ENCODE peak calls at places on chromosomes 6 and 20, in six cellular contexts. One of them, this sample, is unnamed.

GRCh38 chr6:158730175-158730907 is 80.5 kb downstream of the SYTL3 start:
- DNase-seq in upper lobe of right lung: no peak
- DNase-seq in CD4-positive, alpha-beta T cell: no peak
- DNase-seq in IMR-90: no peak
- DNase-seq in fibroblast of lung: no peak
- DNase-seq in ovary: no peak
- DNase-seq in this sample: no peak

GRCh38 chr20:52041966-52042365 is 149.6 kb downstream of the ZFP64 start:
- DNase-seq in upper lobe of right lung: no peak
- DNase-seq in IMR-90: no peak
- DNase-seq in fibroblast of lung: no peak
- DNase-seq in ovary: no peak
- DNase-seq in CD4-positive, alpha-beta T cell: no peak
- DNase-seq in this sample: no peak

GRCh38 chr6:14972379-14973067 is 273.3 kb upstream of the JARID2 start:
- DNase-seq in fibroblast of lung: no peak
- DNase-seq in ovary: no peak
- DNase-seq in upper lobe of right lung: no peak
- DNase-seq in IMR-90: no peak
- DNase-seq in CD4-positive, alpha-beta T cell: no peak
- DNase-seq in this sample: no peak

GRCh38 chr20:23187759-23188158 is 101.6 kb upstream of the CD93 start:
- DNase-seq in CD4-positive, alpha-beta T cell: no peak
- DNase-seq in IMR-90: no peak
- DNase-seq in upper lobe of right lung: no peak
- DNase-seq in fibroblast of lung: no peak
- DNase-seq in ovary: no peak
- DNase-seq in this sample: no peak

GRCh38 chr6:169539176-169539897 is 162.5 kb downstream of the WDR27 start:
- DNase-seq in IMR-90: peak; percentile 70
- DNase-seq in fibroblast of lung: peak; percentile 64
- DNase-seq in CD4-positive, alpha-beta T cell: no peak
- DNase-seq in upper lobe of right lung: no peak
- DNase-seq in ovary: no peak
- DNase-seq in this sample: no peak

GRCh38 chr6:55705381-55705780 is 126.4 kb upstream of the HMGCLL1 start:
- DNase-seq in IMR-90: peak; percentile 7
- DNase-seq in ovary: no peak
- DNase-seq in CD4-positive, alpha-beta T cell: no peak
- DNase-seq in fibroblast of lung: no peak
- DNase-seq in upper lobe of right lung: no peak
- DNase-seq in this sample: no peak

GRCh38 chr6:41546475-41546865 is 289 bp downstream of the FOXP4 start:
- DNase-seq in upper lobe of right lung: no peak
- DNase-seq in fibroblast of lung: no peak
- DNase-seq in CD4-positive, alpha-beta T cell: peak; percentile 47
- DNase-seq in IMR-90: no peak
- DNase-seq in ovary: no peak
- DNase-seq in this sample: no peak

GRCh38 chr20:21500599-21500998 is 13.3 kb downstream of the NKX2-2 start:
- DNase-seq in fibroblast of lung: no peak
- DNase-seq in CD4-positive, alpha-beta T cell: no peak
- DNase-seq in IMR-90: no peak
- DNase-seq in upper lobe of right lung: no peak
- DNase-seq in ovary: no peak
- DNase-seq in this sample: no peak

GRCh38 chr20:63062188-63063140 is 55.7 kb upstream of the BHLHE23 start:
- DNase-seq in upper lobe of right lung: peak; percentile 22
- DNase-seq in CD4-positive, alpha-beta T cell: no peak
- DNase-seq in IMR-90: no peak
- DNase-seq in fibroblast of lung: no peak
- DNase-seq in ovary: peak; percentile 7
- DNase-seq in this sample: no peak

GRCh38 chr6:107401573-107401972 is 57.8 kb downstream of the PDSS2 start:
- DNase-seq in ovary: no peak
- DNase-seq in CD4-positive, alpha-beta T cell: no peak
- DNase-seq in upper lobe of right lung: no peak
- DNase-seq in fibroblast of lung: no peak
- DNase-seq in IMR-90: no peak
- DNase-seq in this sample: no peak

GRCh38 chr6:37783831-37784584 is 35.5 kb upstream of the ZFAND3 start:
- DNase-seq in upper lobe of right lung: peak; percentile 71
- DNase-seq in CD4-positive, alpha-beta T cell: no peak
- DNase-seq in IMR-90: no peak
- DNase-seq in ovary: peak; percentile 60
- DNase-seq in fibroblast of lung: peak; percentile 29
- DNase-seq in this sample: no peak

GRCh38 chr6:108133594-108134179 is 32.1 kb upstream of the NR2E1 start:
- DNase-seq in fibroblast of lung: peak; percentile 87
- DNase-seq in ovary: peak; percentile 71
- DNase-seq in IMR-90: peak; percentile 74
- DNase-seq in upper lobe of right lung: peak; percentile 81
- DNase-seq in CD4-positive, alpha-beta T cell: no peak
- DNase-seq in this sample: peak; percentile 85

GRCh38 chr20:63080411-63080810 is 73.6 kb upstream of the BHLHE23 start:
- DNase-seq in upper lobe of right lung: peak; percentile 52
- DNase-seq in CD4-positive, alpha-beta T cell: no peak
- DNase-seq in ovary: peak; percentile 5
- DNase-seq in fibroblast of lung: no peak
- DNase-seq in IMR-90: no peak
- DNase-seq in this sample: no peak

GRCh38 chr20:5821627-5822215 is 71.5 kb downstream of the SHLD1 start:
- DNase-seq in ovary: peak; percentile 54
- DNase-seq in upper lobe of right lung: no peak
- DNase-seq in IMR-90: peak; percentile 22
- DNase-seq in fibroblast of lung: no peak
- DNase-seq in CD4-positive, alpha-beta T cell: no peak
- DNase-seq in this sample: no peak

GRCh38 chr6:159106627-159107241 is 61.9 kb upstream of the TAGAP start:
- DNase-seq in ovary: peak; percentile 66
- DNase-seq in fibroblast of lung: peak; percentile 63
- DNase-seq in CD4-positive, alpha-beta T cell: peak; percentile 91
- DNase-seq in IMR-90: peak; percentile 40
- DNase-seq in upper lobe of right lung: no peak
- DNase-seq in this sample: peak; percentile 65

GRCh38 chr20:51579137-51579536 is 36.6 kb upstream of the NFATC2 start:
- DNase-seq in CD4-positive, alpha-beta T cell: no peak
- DNase-seq in ovary: no peak
- DNase-seq in IMR-90: peak; percentile 58
- DNase-seq in upper lobe of right lung: no peak
- DNase-seq in fibroblast of lung: peak; percentile 69
- DNase-seq in this sample: no peak

GRCh38 chr6:137911675-137912158 is 44.7 kb downstream of the TNFAIP3 start:
- DNase-seq in IMR-90: no peak
- DNase-seq in CD4-positive, alpha-beta T cell: no peak
- DNase-seq in fibroblast of lung: no peak
- DNase-seq in ovary: no peak
- DNase-seq in upper lobe of right lung: no peak
- DNase-seq in this sample: no peak

GRCh38 chr6:137907170-137907569 is 40.1 kb downstream of the TNFAIP3 start:
- DNase-seq in upper lobe of right lung: no peak
- DNase-seq in fibroblast of lung: no peak
- DNase-seq in IMR-90: no peak
- DNase-seq in CD4-positive, alpha-beta T cell: no peak
- DNase-seq in ovary: no peak
- DNase-seq in this sample: no peak

GRCh38 chr6:137910424-137910834 is 43.4 kb downstream of the TNFAIP3 start:
- DNase-seq in CD4-positive, alpha-beta T cell: no peak
- DNase-seq in fibroblast of lung: peak; percentile 66
- DNase-seq in upper lobe of right lung: no peak
- DNase-seq in ovary: no peak
- DNase-seq in IMR-90: no peak
- DNase-seq in this sample: no peak

GRCh38 chr6:137910843-137911456 is 43.9 kb downstream of the TNFAIP3 start:
- DNase-seq in ovary: no peak
- DNase-seq in CD4-positive, alpha-beta T cell: no peak
- DNase-seq in upper lobe of right lung: no peak
- DNase-seq in IMR-90: no peak
- DNase-seq in fibroblast of lung: no peak
- DNase-seq in this sample: no peak

GRCh38 chr6:137909533-137909932 is 42.5 kb downstream of the TNFAIP3 start:
- DNase-seq in CD4-positive, alpha-beta T cell: no peak
- DNase-seq in upper lobe of right lung: no peak
- DNase-seq in fibroblast of lung: no peak
- DNase-seq in ovary: no peak
- DNase-seq in IMR-90: no peak
- DNase-seq in this sample: no peak
- TF ChIP-seq CTCF in CD4-positive, alpha-beta T cell: no peak
- TF ChIP-seq CTCF in upper lobe of right lung: no peak
- TF ChIP-seq CTCF in fibroblast of lung: no peak
- TF ChIP-seq CTCF in ovary: no peak
- TF ChIP-seq CTCF in IMR-90: no peak
- TF ChIP-seq CTCF in this sample: no peak

GRCh38 chr20:46324960-46325703 is 16.8 kb upstream of the CDH22 start:
- DNase-seq in fibroblast of lung: no peak
- DNase-seq in upper lobe of right lung: no peak
- DNase-seq in ovary: no peak
- DNase-seq in CD4-positive, alpha-beta T cell: no peak
- DNase-seq in IMR-90: peak; percentile 7
- DNase-seq in this sample: peak; percentile 65
- TF ChIP-seq CTCF in fibroblast of lung: peak; percentile 33
- TF ChIP-seq CTCF in upper lobe of right lung: no peak
- TF ChIP-seq CTCF in ovary: no peak
- TF ChIP-seq CTCF in CD4-positive, alpha-beta T cell: peak; percentile 24
- TF ChIP-seq CTCF in IMR-90: peak; percentile 38
- TF ChIP-seq CTCF in this sample: no peak

GRCh38 chr6:3228046-3228671 is 706 bp upstream of the TUBB2B start:
- DNase-seq in upper lobe of right lung: no peak
- DNase-seq in ovary: no peak
- DNase-seq in fibroblast of lung: no peak
- DNase-seq in CD4-positive, alpha-beta T cell: no peak
- DNase-seq in IMR-90: no peak
- DNase-seq in this sample: peak; percentile 24
- TF ChIP-seq CTCF in upper lobe of right lung: no peak
- TF ChIP-seq CTCF in ovary: no peak
- TF ChIP-seq CTCF in fibroblast of lung: no peak
- TF ChIP-seq CTCF in CD4-positive, alpha-beta T cell: no peak
- TF ChIP-seq CTCF in IMR-90: no peak
- TF ChIP-seq CTCF in this sample: no peak

GRCh38 chr20:37095609-37096414 is at the start of gene RBL1:
- DNase-seq in fibroblast of lung: peak; percentile 84
- DNase-seq in IMR-90: peak; percentile 77
- DNase-seq in upper lobe of right lung: peak; percentile 92
- DNase-seq in CD4-positive, alpha-beta T cell: peak; percentile 79
- DNase-seq in ovary: peak; percentile 88
- DNase-seq in this sample: peak; percentile 67
- TF ChIP-seq CTCF in fibroblast of lung: peak; percentile 37
- TF ChIP-seq CTCF in IMR-90: peak; percentile 23
- TF ChIP-seq CTCF in upper lobe of right lung: peak; percentile 34
- TF ChIP-seq CTCF in CD4-positive, alpha-beta T cell: peak; percentile 16
- TF ChIP-seq CTCF in ovary: peak; percentile 39
- TF ChIP-seq CTCF in this sample: no peak

GRCh38 chr20:37393196-37393862 is 47.4 kb downstream of the SRC start:
- DNase-seq in ovary: no peak
- DNase-seq in IMR-90: no peak
- DNase-seq in upper lobe of right lung: no peak
- DNase-seq in fibroblast of lung: no peak
- DNase-seq in CD4-positive, alpha-beta T cell: no peak
- DNase-seq in this sample: no peak

GRCh38 chr20:37393863-37394542 is 48.1 kb downstream of the SRC start:
- DNase-seq in upper lobe of right lung: no peak
- DNase-seq in CD4-positive, alpha-beta T cell: no peak
- DNase-seq in IMR-90: no peak
- DNase-seq in fibroblast of lung: no peak
- DNase-seq in ovary: no peak
- DNase-seq in this sample: no peak

GRCh38 chr20:37390503-37390890 is 44.6 kb downstream of the SRC start:
- DNase-seq in CD4-positive, alpha-beta T cell: no peak
- DNase-seq in IMR-90: no peak
- DNase-seq in fibroblast of lung: no peak
- DNase-seq in ovary: peak; percentile 24
- DNase-seq in upper lobe of right lung: peak; percentile 34
- DNase-seq in this sample: no peak

GRCh38 chr20:37390891-37391525 is 45.1 kb downstream of the SRC start:
- DNase-seq in upper lobe of right lung: peak; percentile 38
- DNase-seq in ovary: peak; percentile 37
- DNase-seq in CD4-positive, alpha-beta T cell: no peak
- DNase-seq in fibroblast of lung: no peak
- DNase-seq in IMR-90: no peak
- DNase-seq in this sample: no peak

DNA sequence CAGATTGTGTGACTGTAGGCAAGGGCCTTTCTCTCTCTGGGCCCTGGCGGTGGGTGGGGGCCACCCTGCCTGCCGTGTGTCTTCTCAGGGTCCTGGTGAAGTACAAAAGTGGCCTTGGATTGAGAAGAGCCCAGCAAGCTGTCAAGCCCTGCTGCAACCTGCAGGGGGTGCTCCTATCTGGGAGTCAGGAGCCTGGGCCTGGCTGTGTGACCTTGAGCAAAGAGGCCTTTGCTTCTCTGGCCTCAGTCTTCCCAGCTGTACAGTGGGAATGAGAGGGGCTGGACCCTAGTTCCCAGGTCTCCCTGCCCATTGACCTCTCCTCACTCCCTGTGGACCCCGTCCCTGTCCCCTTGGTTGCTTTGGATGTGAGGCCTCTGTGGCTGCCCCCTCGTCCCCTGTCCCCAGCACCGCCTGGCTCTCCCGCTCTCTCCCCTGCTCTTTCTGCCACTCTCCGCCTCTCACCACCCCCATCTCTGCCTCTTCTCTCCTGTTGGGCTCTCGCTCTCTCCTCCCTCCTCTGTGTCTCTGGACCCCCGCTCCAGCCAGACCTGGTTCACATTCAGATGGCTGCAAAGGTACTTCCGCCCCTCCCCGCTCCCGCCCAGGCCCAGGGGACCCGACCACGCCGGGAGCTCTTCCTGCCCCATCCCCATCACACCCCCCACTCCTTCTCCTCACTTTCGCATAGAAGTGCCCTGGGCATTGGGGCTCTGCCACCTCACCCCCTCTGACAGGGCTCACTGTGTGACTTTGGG is 46.7 kb downstream of the SRC start:
- DNase-seq in CD4-positive, alpha-beta T cell: no peak
- DNase-seq in upper lobe of right lung: no peak
- DNase-seq in fibroblast of lung: no peak
- DNase-seq in ovary: peak; percentile 21
- DNase-seq in IMR-90: no peak
- DNase-seq in this sample: no peak
- TF ChIP-seq CTCF in CD4-positive, alpha-beta T cell: no peak
- TF ChIP-seq CTCF in upper lobe of right lung: no peak
- TF ChIP-seq CTCF in fibroblast of lung: peak; percentile 29
- TF ChIP-seq CTCF in ovary: no peak
- TF ChIP-seq CTCF in IMR-90: peak; percentile 39
- TF ChIP-seq CTCF in this sample: peak; percentile 34

DNA sequence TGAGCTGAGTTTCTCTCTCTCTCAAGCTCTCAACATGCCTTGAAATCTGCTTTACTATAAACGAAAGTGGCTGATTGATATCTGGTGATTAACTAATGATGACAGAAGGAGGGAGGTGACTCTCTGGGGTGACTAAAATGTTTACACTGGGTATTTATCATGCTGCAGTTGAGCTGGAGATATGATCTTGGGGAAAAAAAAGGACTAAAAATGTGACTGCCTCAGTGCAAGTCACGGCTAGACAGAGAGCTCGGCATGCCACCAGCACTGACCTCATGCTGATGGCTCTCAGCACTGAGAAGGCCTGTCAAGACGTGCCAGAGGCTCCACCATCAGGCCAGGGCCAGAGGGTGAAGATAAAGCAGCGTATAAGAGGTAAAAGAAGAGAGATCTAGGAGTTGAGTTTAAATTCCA is 103.1 kb upstream of the SPACA1 start:
- DNase-seq in CD4-positive, alpha-beta T cell: no peak
- DNase-seq in upper lobe of right lung: peak; percentile 70
- DNase-seq in fibroblast of lung: peak; percentile 85
- DNase-seq in IMR-90: peak; percentile 36
- DNase-seq in ovary: no peak
- DNase-seq in this sample: no peak
- TF ChIP-seq CTCF in CD4-positive, alpha-beta T cell: no peak
- TF ChIP-seq CTCF in upper lobe of right lung: peak; percentile 22
- TF ChIP-seq CTCF in fibroblast of lung: peak; percentile 25
- TF ChIP-seq CTCF in IMR-90: no peak
- TF ChIP-seq CTCF in ovary: no peak
- TF ChIP-seq CTCF in this sample: no peak

This sample was measured in endothelial cell.